ENCODE peak calls at places on chromosome 6, in nine cellular contexts. One of them, this sample, is unnamed.

GRCh38 chr6:27893836-27894807 is 18.1 kb downstream of the OR2B2 start:
- DNase-seq in fibroblast of the aortic adventitia: peak; percentile 96
- DNase-seq in heart right ventricle: peak; percentile 89
- DNase-seq in tibial artery: peak; percentile 88
- DNase-seq in fibroblast of pulmonary artery: peak; percentile 96
- DNase-seq in PC-3: peak; percentile 89
- DNase-seq in thyroid gland: peak; percentile 84
- DNase-seq in coronary artery: peak; percentile 88
- DNase-seq in MM.1S: peak; percentile 91
- DNase-seq in this sample: peak; percentile 97

GRCh38 chr6:35786810-35787209 is 6.0 kb downstream of the CLPSL1 start:
- DNase-seq in PC-3: no peak
- DNase-seq in heart right ventricle: no peak
- DNase-seq in fibroblast of pulmonary artery: no peak
- DNase-seq in fibroblast of the aortic adventitia: no peak
- DNase-seq in coronary artery: no peak
- DNase-seq in thyroid gland: peak; percentile 22
- DNase-seq in MM.1S: no peak
- DNase-seq in tibial artery: no peak
- DNase-seq in this sample: no peak

GRCh38 chr6:89564752-89565427 is 73.7 kb downstream of the LYRM2 start:
- DNase-seq in fibroblast of the aortic adventitia: peak; percentile 41
- DNase-seq in heart right ventricle: no peak
- DNase-seq in PC-3: no peak
- DNase-seq in thyroid gland: peak; percentile 17
- DNase-seq in tibial artery: peak; percentile 68
- DNase-seq in MM.1S: no peak
- DNase-seq in coronary artery: no peak
- DNase-seq in fibroblast of pulmonary artery: no peak
- DNase-seq in this sample: no peak

GRCh38 chr6:128432394-128432793 is 88.0 kb downstream of the PTPRK start:
- DNase-seq in MM.1S: no peak
- DNase-seq in coronary artery: no peak
- DNase-seq in fibroblast of pulmonary artery: peak; percentile 58
- DNase-seq in thyroid gland: no peak
- DNase-seq in tibial artery: no peak
- DNase-seq in PC-3: peak; percentile 58
- DNase-seq in fibroblast of the aortic adventitia: peak; percentile 74
- DNase-seq in heart right ventricle: no peak
- DNase-seq in this sample: peak; percentile 14

GRCh38 chr6:127641905-127642304 is 64.9 kb downstream of the C6orf58 start:
- DNase-seq in fibroblast of the aortic adventitia: peak; percentile 58
- DNase-seq in fibroblast of pulmonary artery: peak; percentile 59
- DNase-seq in MM.1S: peak; percentile 10
- DNase-seq in tibial artery: no peak
- DNase-seq in thyroid gland: peak; percentile 3
- DNase-seq in coronary artery: no peak
- DNase-seq in heart right ventricle: no peak
- DNase-seq in PC-3: peak; percentile 64
- DNase-seq in this sample: peak; percentile 55

GRCh38 chr6:21887301-21888185 is 294.0 kb downstream of the SOX4 start:
- DNase-seq in tibial artery: peak; percentile 26
- DNase-seq in coronary artery: no peak
- DNase-seq in fibroblast of pulmonary artery: peak; percentile 40
- DNase-seq in fibroblast of the aortic adventitia: peak; percentile 85
- DNase-seq in thyroid gland: peak; percentile 68
- DNase-seq in PC-3: peak; percentile 54
- DNase-seq in MM.1S: no peak
- DNase-seq in heart right ventricle: peak; percentile 27
- DNase-seq in this sample: no peak

GRCh38 chr6:71404145-71404966 is 115.7 kb downstream of the OGFRL1 start:
- DNase-seq in PC-3: peak; percentile 86
- DNase-seq in tibial artery: no peak
- DNase-seq in fibroblast of the aortic adventitia: peak; percentile 91
- DNase-seq in coronary artery: no peak
- DNase-seq in fibroblast of pulmonary artery: peak; percentile 92
- DNase-seq in thyroid gland: no peak
- DNase-seq in heart right ventricle: no peak
- DNase-seq in MM.1S: no peak
- DNase-seq in this sample: peak; percentile 54

GRCh38 chr6:69866351-69867074 is at the start of gene COL19A1:
- DNase-seq in thyroid gland: peak; percentile 24
- DNase-seq in PC-3: peak; percentile 1
- DNase-seq in MM.1S: peak; percentile 52
- DNase-seq in tibial artery: no peak
- DNase-seq in fibroblast of pulmonary artery: no peak
- DNase-seq in heart right ventricle: peak; percentile 8
- DNase-seq in fibroblast of the aortic adventitia: peak; percentile 4
- DNase-seq in coronary artery: no peak
- DNase-seq in this sample: no peak

GRCh38 chr6:116287668-116288282 is 8.0 kb upstream of the TSPYL1 start:
- DNase-seq in PC-3: peak; percentile 64
- DNase-seq in coronary artery: no peak
- DNase-seq in fibroblast of the aortic adventitia: peak; percentile 78
- DNase-seq in thyroid gland: no peak
- DNase-seq in heart right ventricle: no peak
- DNase-seq in fibroblast of pulmonary artery: peak; percentile 78
- DNase-seq in tibial artery: no peak
- DNase-seq in MM.1S: peak; percentile 43
- DNase-seq in this sample: peak; percentile 69

GRCh38 chr6:129356129-129356528 is 353.8 kb downstream of the ARHGAP18 start:
- DNase-seq in PC-3: no peak
- DNase-seq in fibroblast of the aortic adventitia: no peak
- DNase-seq in heart right ventricle: no peak
- DNase-seq in coronary artery: no peak
- DNase-seq in MM.1S: no peak
- DNase-seq in tibial artery: no peak
- DNase-seq in fibroblast of pulmonary artery: no peak
- DNase-seq in thyroid gland: no peak
- DNase-seq in this sample: no peak

GRCh38 chr6:107075951-107076381 is 39.3 kb downstream of the BEND3 start:
- DNase-seq in thyroid gland: no peak
- DNase-seq in MM.1S: no peak
- DNase-seq in heart right ventricle: no peak
- DNase-seq in fibroblast of pulmonary artery: peak; percentile 56
- DNase-seq in coronary artery: no peak
- DNase-seq in PC-3: peak; percentile 11
- DNase-seq in tibial artery: no peak
- DNase-seq in fibroblast of the aortic adventitia: peak; percentile 41
- DNase-seq in this sample: peak; percentile 16

GRCh38 chr6:130183271-130184222 is 39.2 kb downstream of the SAMD3 start:
- DNase-seq in PC-3: no peak
- DNase-seq in tibial artery: no peak
- DNase-seq in heart right ventricle: no peak
- DNase-seq in MM.1S: no peak
- DNase-seq in thyroid gland: peak; percentile 4
- DNase-seq in coronary artery: no peak
- DNase-seq in fibroblast of pulmonary artery: no peak
- DNase-seq in fibroblast of the aortic adventitia: no peak
- DNase-seq in this sample: no peak

GRCh38 chr6:25233226-25233625 is 45.9 kb upstream of the CARMIL1 start:
- DNase-seq in thyroid gland: no peak
- DNase-seq in PC-3: no peak
- DNase-seq in fibroblast of pulmonary artery: no peak
- DNase-seq in coronary artery: no peak
- DNase-seq in tibial artery: no peak
- DNase-seq in heart right ventricle: no peak
- DNase-seq in fibroblast of the aortic adventitia: peak; percentile 28
- DNase-seq in MM.1S: no peak
- DNase-seq in this sample: no peak

GRCh38 chr6:161101517-161101916 is 109.9 kb downstream of the MAP3K4 start:
- DNase-seq in fibroblast of the aortic adventitia: no peak
- DNase-seq in tibial artery: no peak
- DNase-seq in fibroblast of pulmonary artery: peak; percentile 12
- DNase-seq in thyroid gland: peak; percentile 6
- DNase-seq in PC-3: no peak
- DNase-seq in heart right ventricle: no peak
- DNase-seq in MM.1S: no peak
- DNase-seq in coronary artery: no peak
- DNase-seq in this sample: no peak

GRCh38 chr6:93036835-93037234 is 382.5 kb downstream of the EPHA7 start:
- DNase-seq in fibroblast of pulmonary artery: peak; percentile 59
- DNase-seq in MM.1S: peak; percentile 34
- DNase-seq in coronary artery: no peak
- DNase-seq in tibial artery: no peak
- DNase-seq in heart right ventricle: no peak
- DNase-seq in thyroid gland: no peak
- DNase-seq in PC-3: peak; percentile 18
- DNase-seq in fibroblast of the aortic adventitia: peak; percentile 5
- DNase-seq in this sample: peak; percentile 17
- TF ChIP-seq CTCF in fibroblast of pulmonary artery: peak; percentile 59
- TF ChIP-seq CTCF in MM.1S: peak; percentile 44
- TF ChIP-seq CTCF in coronary artery: no peak
- TF ChIP-seq CTCF in tibial artery: no peak
- TF ChIP-seq CTCF in heart right ventricle: peak; percentile 47
- TF ChIP-seq CTCF in thyroid gland: no peak
- TF ChIP-seq CTCF in PC-3: peak; percentile 48
- TF ChIP-seq CTCF in fibroblast of the aortic adventitia: peak; percentile 12
- TF ChIP-seq CTCF in this sample: no peak

DNA sequence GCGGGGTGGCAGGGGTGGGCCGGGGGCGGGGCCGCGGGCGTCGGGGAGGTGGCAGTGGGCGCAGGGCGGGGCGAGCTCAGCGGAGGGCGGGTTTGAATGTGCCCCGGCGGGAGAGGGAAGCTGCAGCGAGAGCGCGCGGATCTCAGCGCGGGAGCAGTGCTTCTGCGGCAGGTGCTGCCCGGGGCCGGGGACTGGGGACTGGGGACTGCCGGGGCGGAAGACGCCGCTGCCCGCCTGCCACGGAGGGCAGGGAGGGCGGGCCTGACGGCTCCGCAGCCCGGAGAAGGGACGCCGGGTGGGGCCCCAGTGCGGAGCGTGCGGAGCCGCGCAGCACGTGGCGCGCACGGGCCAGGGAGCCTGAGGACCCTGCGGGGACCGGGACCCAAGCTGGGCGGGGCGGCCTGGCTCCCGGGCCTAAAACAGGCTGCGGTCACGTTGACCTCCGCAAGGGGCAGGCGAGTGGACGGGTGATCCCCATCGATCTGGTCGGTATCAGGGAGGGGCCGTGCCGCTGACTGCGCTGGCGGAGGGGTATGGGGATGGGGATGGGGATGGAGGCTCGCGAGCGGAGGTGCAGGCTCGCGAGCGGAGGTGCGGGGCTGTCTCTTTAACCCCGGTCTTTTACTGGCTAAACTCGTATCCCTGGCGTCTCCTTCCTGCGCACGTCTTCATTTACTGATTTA is at the start of gene SLC29A1:
- DNase-seq in heart right ventricle: peak; percentile 77
- DNase-seq in MM.1S: peak; percentile 85
- DNase-seq in PC-3: peak; percentile 72
- DNase-seq in fibroblast of the aortic adventitia: no peak
- DNase-seq in tibial artery: peak; percentile 85
- DNase-seq in thyroid gland: peak; percentile 85
- DNase-seq in fibroblast of pulmonary artery: peak; percentile 39
- DNase-seq in coronary artery: peak; percentile 86
- DNase-seq in this sample: peak; percentile 46
- TF ChIP-seq CTCF in heart right ventricle: peak; percentile 36
- TF ChIP-seq CTCF in MM.1S: no peak
- TF ChIP-seq CTCF in PC-3: no peak
- TF ChIP-seq CTCF in fibroblast of the aortic adventitia: peak; percentile 28
- TF ChIP-seq CTCF in tibial artery: no peak
- TF ChIP-seq CTCF in thyroid gland: peak; percentile 6
- TF ChIP-seq CTCF in fibroblast of pulmonary artery: no peak
- TF ChIP-seq CTCF in coronary artery: no peak
- TF ChIP-seq CTCF in this sample: no peak

DNA sequence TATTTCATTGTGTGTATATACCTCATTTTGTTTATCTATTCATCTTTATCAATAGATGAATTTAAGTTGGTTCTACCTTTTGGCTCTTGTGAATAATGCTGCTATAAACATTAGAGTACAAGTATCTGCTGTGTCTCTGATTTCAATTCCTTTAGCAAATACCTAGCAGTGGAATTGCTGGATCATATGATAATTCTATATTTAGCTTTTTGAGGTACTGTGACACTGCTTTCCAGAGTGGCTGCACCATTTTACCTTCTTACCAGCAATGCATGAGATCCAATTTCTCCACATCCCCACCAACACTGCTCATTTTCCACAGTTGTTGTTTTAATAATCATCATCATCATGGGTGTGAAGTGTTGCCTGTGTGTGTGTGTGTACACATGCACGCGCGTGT is 182.3 kb downstream of the MBOAT1 start:
- DNase-seq in coronary artery: no peak
- DNase-seq in fibroblast of pulmonary artery: no peak
- DNase-seq in tibial artery: no peak
- DNase-seq in PC-3: no peak
- DNase-seq in MM.1S: no peak
- DNase-seq in heart right ventricle: no peak
- DNase-seq in fibroblast of the aortic adventitia: no peak
- DNase-seq in thyroid gland: no peak
- DNase-seq in this sample: no peak
- TF ChIP-seq CTCF in coronary artery: no peak
- TF ChIP-seq CTCF in fibroblast of pulmonary artery: no peak
- TF ChIP-seq CTCF in tibial artery: no peak
- TF ChIP-seq CTCF in PC-3: no peak
- TF ChIP-seq CTCF in MM.1S: no peak
- TF ChIP-seq CTCF in heart right ventricle: no peak
- TF ChIP-seq CTCF in fibroblast of the aortic adventitia: no peak
- TF ChIP-seq CTCF in thyroid gland: no peak
- TF ChIP-seq CTCF in this sample: no peak

GRCh38 chr6:41733707-41734665 is 1.4 kb downstream of the TFEB start:
- DNase-seq in fibroblast of pulmonary artery: peak; percentile 61
- DNase-seq in MM.1S: peak; percentile 75
- DNase-seq in PC-3: peak; percentile 54
- DNase-seq in thyroid gland: peak; percentile 88
- DNase-seq in heart right ventricle: peak; percentile 74
- DNase-seq in coronary artery: no peak
- DNase-seq in tibial artery: peak; percentile 61
- DNase-seq in fibroblast of the aortic adventitia: peak; percentile 46
- DNase-seq in this sample: peak; percentile 76
- TF ChIP-seq CTCF in fibroblast of pulmonary artery: no peak
- TF ChIP-seq CTCF in MM.1S: no peak
- TF ChIP-seq CTCF in PC-3: no peak
- TF ChIP-seq CTCF in thyroid gland: no peak
- TF ChIP-seq CTCF in heart right ventricle: no peak
- TF ChIP-seq CTCF in coronary artery: no peak
- TF ChIP-seq CTCF in tibial artery: no peak
- TF ChIP-seq CTCF in fibroblast of the aortic adventitia: no peak
- TF ChIP-seq CTCF in this sample: no peak

DNA sequence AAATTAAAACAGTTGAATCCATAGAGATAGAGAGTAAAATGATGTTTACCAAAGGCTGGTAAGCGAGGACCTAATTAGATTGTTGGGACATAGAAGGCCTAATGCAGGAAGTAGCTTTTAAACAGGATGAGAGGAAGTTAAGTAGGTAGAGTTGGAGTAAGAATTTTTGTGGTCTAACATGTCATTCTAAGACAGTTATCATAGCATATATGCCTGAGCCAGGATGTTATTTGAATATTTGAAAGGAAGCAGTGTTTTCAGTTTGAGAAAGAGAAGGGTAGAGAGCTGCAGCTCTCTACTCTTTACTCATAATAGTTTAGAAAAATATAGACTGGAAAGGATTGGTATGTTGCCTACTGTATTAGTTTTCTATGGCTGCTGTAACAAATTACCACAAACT is 121.6 kb downstream of the MEI4 start:
- DNase-seq in MM.1S: no peak
- DNase-seq in thyroid gland: no peak
- DNase-seq in tibial artery: no peak
- DNase-seq in fibroblast of the aortic adventitia: no peak
- DNase-seq in PC-3: no peak
- DNase-seq in heart right ventricle: no peak
- DNase-seq in coronary artery: no peak
- DNase-seq in fibroblast of pulmonary artery: no peak
- DNase-seq in this sample: no peak
- TF ChIP-seq CTCF in MM.1S: no peak
- TF ChIP-seq CTCF in thyroid gland: no peak
- TF ChIP-seq CTCF in tibial artery: no peak
- TF ChIP-seq CTCF in fibroblast of the aortic adventitia: no peak
- TF ChIP-seq CTCF in PC-3: no peak
- TF ChIP-seq CTCF in heart right ventricle: no peak
- TF ChIP-seq CTCF in coronary artery: no peak
- TF ChIP-seq CTCF in fibroblast of pulmonary artery: no peak
- TF ChIP-seq CTCF in this sample: no peak

GRCh38 chr6:137693737-137694136 is 173.3 kb upstream of the TNFAIP3 start:
- DNase-seq in PC-3: no peak
- DNase-seq in tibial artery: no peak
- DNase-seq in thyroid gland: no peak
- DNase-seq in coronary artery: no peak
- DNase-seq in fibroblast of the aortic adventitia: peak; percentile 90
- DNase-seq in MM.1S: no peak
- DNase-seq in heart right ventricle: no peak
- DNase-seq in fibroblast of pulmonary artery: peak; percentile 41
- DNase-seq in this sample: no peak
- TF ChIP-seq CTCF in PC-3: no peak
- TF ChIP-seq CTCF in tibial artery: no peak
- TF ChIP-seq CTCF in thyroid gland: no peak
- TF ChIP-seq CTCF in coronary artery: no peak
- TF ChIP-seq CTCF in fibroblast of the aortic adventitia: no peak
- TF ChIP-seq CTCF in MM.1S: no peak
- TF ChIP-seq CTCF in heart right ventricle: no peak
- TF ChIP-seq CTCF in fibroblast of pulmonary artery: no peak
- TF ChIP-seq CTCF in this sample: no peak

This sample was measured in MCF 10A.